ENCODE peak calls at places on chromosome 17, in eight cellular contexts. L, Y, X, I, F, R, U and P are unnamed samples.

GRCh38 chr17:17313350-17313991 is 10.3 kb downstream of the NT5M start:
- DNase-seq in X (peak; percentile 77), U (no peak), I (peak; percentile 29), L (no peak), Y (peak; percentile 56), F (peak; percentile 57), R (peak; percentile 85), P (peak; percentile 19)

GRCh38 chr17:50356892-50357510 is 11.1 kb downstream of the XYLT2 start:
- DNase-seq in Y (no peak), L (no peak), I (no peak), R (no peak), F (no peak), U (no peak), X (no peak), P (no peak)

GRCh38 chr17:55174133-55174532 is 90.6 kb upstream of the HLF start:
- DNase-seq in X (no peak), Y (no peak), F (no peak), I (no peak), R (no peak), U (no peak), L (no peak), P (no peak)

GRCh38 chr17:65064452-65065019 is 8.0 kb upstream of the GNA13 start:
- DNase-seq in U (no peak), Y (no peak), F (peak; percentile 99), L (no peak), R (peak; percentile 32), X (no peak), I (peak; percentile 35), P (no peak)

GRCh38 chr17:66918896-66919295 is 45.6 kb upstream of the CACNG4 start:
- DNase-seq in L (no peak), I (no peak), R (no peak), U (no peak), F (no peak), Y (no peak), X (no peak), P (no peak)

GRCh38 chr17:81398170-81398854 is 3.1 kb downstream of the BAHCC1 start:
- DNase-seq in F (no peak), Y (no peak), I (no peak), U (no peak), L (no peak), R (peak; percentile 52), X (no peak), P (no peak)

GRCh38 chr17:61459968-61460718 is 7.9 kb downstream of the TBX4 start:
- DNase-seq in F (no peak), U (no peak), X (no peak), R (no peak), Y (no peak), L (no peak), I (no peak), P (no peak)

GRCh38 chr17:41363881-41364280 is 5.7 kb downstream of the KRT33B start:
- DNase-seq in Y (no peak), F (no peak), L (no peak), X (no peak), I (no peak), R (no peak), U (no peak), P (no peak)

GRCh38 chr17:59753522-59754467 is 46.3 kb downstream of the VMP1 start:
- DNase-seq in I (peak; percentile 93), Y (no peak), X (peak; percentile 35), F (peak; percentile 91), R (peak; percentile 81), L (peak; percentile 64), U (no peak), P (no peak)

GRCh38 chr17:62751350-62751691 is 56.8 kb downstream of the MARCHF10 start:
- DNase-seq in L (no peak), U (no peak), R (no peak), X (no peak), Y (no peak), I (no peak), F (no peak), P (no peak)

GRCh38 chr17:73743802-73744201 is 99.6 kb upstream of the SDK2 start:
- DNase-seq in U (no peak), X (no peak), R (no peak), Y (no peak), F (no peak), L (no peak), I (no peak), P (no peak)

GRCh38 chr17:67606471-67606870 is 111.3 kb upstream of the NOL11 start:
- DNase-seq in I (peak; percentile 8), U (no peak), Y (no peak), R (no peak), F (no peak), X (no peak), L (no peak), P (peak; percentile 54)